ENCODE peak calls at places on chromosomes 16 and 17, in eight cellular contexts. T, J, O, G, D, L, X and C are unnamed samples. For H3K4me1, the result is how much of the 10 kb centered on the place peaks cover.

GRCh38 chr17:35299108-35299507 is 56.2 kb downstream of the SLFN5 start:
- DNase-seq in T (no peak), J (peak), O (peak), G (peak), D (no peak), L (no peak), X (no peak), C (no peak)

GRCh38 chr16:87702325-87702811 is 63.4 kb downstream of the KLHDC4 start:
- DNase-seq in T (peak), J (no peak), O (no peak), G (no peak), D (no peak), L (no peak), X (peak), C (no peak)

GRCh38 chr17:5899496-5900195 is 170.5 kb upstream of the WSCD1 start:
- DNase-seq in T (no peak), J (no peak), O (no peak), G (no peak), D (no peak), L (no peak), X (no peak), C (no peak)

GRCh38 chr16:9526791-9527190 is 435.3 kb downstream of the HAPSTR1 start:
- DNase-seq in T (no peak), J (no peak), O (no peak), G (no peak), D (no peak), L (no peak), X (no peak), C (no peak)

GRCh38 chr17:32510466-32510865 is 23.7 kb downstream of the CDK5R1 start:
- DNase-seq in T (no peak), J (no peak), O (no peak), G (no peak), D (no peak), L (no peak), X (no peak), C (no peak)

GRCh38 chr17:3049705-3050295 is 13.6 kb downstream of the OR1D5 start:
- DNase-seq in T (no peak), J (peak), O (no peak), G (no peak), D (no peak), L (no peak), X (no peak), C (no peak)

GRCh38 chr17:6457688-6458190 is 13.5 kb downstream of the PIMREG start:
- DNase-seq in T (no peak), J (no peak), O (no peak), G (no peak), D (no peak), L (no peak), X (peak), C (no peak)

GRCh38 chr17:57949649-57950048 is 5.6 kb downstream of the CUEDC1 start:
- DNase-seq in T (no peak), J (peak), O (no peak), G (no peak), D (no peak), L (no peak), X (no peak), C (no peak)

GRCh38 chr17:58390884-58391283 is 26.4 kb downstream of the RNF43 start:
- DNase-seq in T (no peak), J (no peak), O (no peak), G (no peak), D (no peak), L (no peak), X (no peak), C (no peak)

GRCh38 chr17:63665527-63666214 is 34.3 kb downstream of the LIMD2 start:
- DNase-seq in T (no peak), J (no peak), O (no peak), G (no peak), D (no peak), L (no peak), X (no peak), C (no peak)

GRCh38 chr16:89749637-89750036 is 28.3 kb downstream of the ZNF276 start:
- DNase-seq in T (no peak), J (no peak), O (no peak), G (no peak), D (no peak), L (no peak), X (no peak), C (no peak)

GRCh38 chr17:21214777-21215541 is 998 bp upstream of the TMEM11 start:
- DNase-seq in T (no peak), J (peak), O (no peak), G (no peak), D (peak), L (no peak), X (peak), C (no peak)

GRCh38 chr17:31497994-31498826 is 106.7 kb downstream of the RAB11FIP4 start:
- DNase-seq in T (no peak), J (no peak), O (peak), G (no peak), D (no peak), L (no peak), X (no peak), C (no peak)

GRCh38 chr16:12542818-12543699 is 260.6 kb downstream of the CPPED1 start:
- DNase-seq in T (no peak), J (no peak), O (no peak), G (no peak), D (no peak), L (no peak), X (no peak), C (no peak)

GRCh38 chr17:56305017-56305416 is 151.7 kb downstream of the ANKFN1 start:
- DNase-seq in T (no peak), J (peak), O (no peak), G (no peak), D (no peak), L (no peak), X (no peak), C (no peak)

GRCh38 chr16:47866431-47866830 is 289.4 kb downstream of the ABCC12 start:
- DNase-seq in T (no peak), J (peak), O (no peak), G (no peak), D (no peak), L (no peak), X (no peak), C (no peak)

GRCh38 chr16:66959645-66960177 is 1.4 kb upstream of the CES3 start:
- DNase-seq in T (no peak), J (no peak), O (no peak), G (no peak), D (no peak), L (no peak), X (no peak), C (no peak)

GRCh38 chr17:80513892-80514291 is 30.7 kb upstream of the RPTOR start:
- DNase-seq in T (no peak), J (no peak), O (no peak), G (no peak), D (no peak), L (no peak), X (no peak), C (no peak)

GRCh38 chr17:13016881-13017622 is 775 bp downstream of the ELAC2 start:
- DNase-seq in T (no peak), J (peak), O (no peak), G (no peak), D (peak), L (no peak), X (no peak), C (no peak)

GRCh38 chr17:82408938-82409318 is 9.2 kb upstream of the HEXD start:
- DNase-seq in T (no peak), J (no peak), O (no peak), G (no peak), D (no peak), L (no peak), X (no peak), C (no peak)

GRCh38 chr17:73956595-73957465 is 246.6 kb upstream of the RPL38 start:
- DNase-seq in T (peak), J (peak), O (peak), G (no peak), D (no peak), L (no peak), X (peak), C (no peak)

GRCh38 chr16:673399-673991 is 2.0 kb upstream of the RHBDL1 start:
- DNase-seq in T (no peak), J (no peak), O (no peak), G (no peak), D (no peak), L (no peak), X (no peak), C (no peak)

GRCh38 chr16:85179344-85180046 is 67.2 kb upstream of the CIBAR2 start:
- DNase-seq in T (no peak), J (no peak), O (no peak), G (no peak), D (no peak), L (no peak), X (no peak), C (no peak)

GRCh38 chr17:57875109-57876022 is 25.5 kb upstream of the MRPS23 start:
- DNase-seq in T (peak), J (peak), O (peak), G (peak), D (peak), L (peak), X (peak), C (peak)

GRCh38 chr16:67842509-67843342 is 606 bp downstream of the THAP11 start:
- DNase-seq in T (peak), J (peak), O (peak), G (peak), D (peak), L (no peak), X (peak), C (no peak)

GRCh38 chr17:28960256-28961106 is 9.2 kb upstream of the PHF12 start:
- DNase-seq in T (no peak), J (no peak), O (no peak), G (no peak), D (peak), L (no peak), X (no peak), C (no peak)

GRCh38 chr17:75795820-75796607 is 11.4 kb downstream of the UNK start:
- DNase-seq in T (no peak), J (no peak), O (no peak), G (no peak), D (no peak), L (no peak), X (no peak), C (no peak)

GRCh38 chr17:79050591-79050990 is 24.0 kb upstream of the ENGASE start:
- DNase-seq in T (no peak), J (no peak), O (no peak), G (no peak), D (no peak), L (no peak), X (no peak), C (no peak)

GRCh38 chr17:29566473-29567361 is at the start of gene ABHD15:
- DNase-seq in T (peak), J (peak), O (peak), G (peak), D (peak), L (peak), X (peak), C (peak)

GRCh38 chr17:80192268-80192667 is 22.4 kb downstream of the CARD14 start:
- DNase-seq in T (no peak), J (no peak), O (no peak), G (peak), D (no peak), L (no peak), X (no peak), C (no peak)

GRCh38 chr17:59266748-59267147 is 46.4 kb downstream of the GDPD1 start:
- DNase-seq in T (no peak), J (no peak), O (no peak), G (no peak), D (no peak), L (no peak), X (no peak), C (no peak)

GRCh38 chr17:57593739-57594462 is 151.2 kb downstream of the CCDC182 start:
- DNase-seq in T (no peak), J (no peak), O (no peak), G (no peak), D (no peak), L (no peak), X (no peak), C (no peak)

GRCh38 chr17:64635647-64636305 is 26.3 kb downstream of the SMURF2 start:
- DNase-seq in T (no peak), J (peak), O (no peak), G (no peak), D (no peak), L (no peak), X (no peak), C (no peak)

DNA sequence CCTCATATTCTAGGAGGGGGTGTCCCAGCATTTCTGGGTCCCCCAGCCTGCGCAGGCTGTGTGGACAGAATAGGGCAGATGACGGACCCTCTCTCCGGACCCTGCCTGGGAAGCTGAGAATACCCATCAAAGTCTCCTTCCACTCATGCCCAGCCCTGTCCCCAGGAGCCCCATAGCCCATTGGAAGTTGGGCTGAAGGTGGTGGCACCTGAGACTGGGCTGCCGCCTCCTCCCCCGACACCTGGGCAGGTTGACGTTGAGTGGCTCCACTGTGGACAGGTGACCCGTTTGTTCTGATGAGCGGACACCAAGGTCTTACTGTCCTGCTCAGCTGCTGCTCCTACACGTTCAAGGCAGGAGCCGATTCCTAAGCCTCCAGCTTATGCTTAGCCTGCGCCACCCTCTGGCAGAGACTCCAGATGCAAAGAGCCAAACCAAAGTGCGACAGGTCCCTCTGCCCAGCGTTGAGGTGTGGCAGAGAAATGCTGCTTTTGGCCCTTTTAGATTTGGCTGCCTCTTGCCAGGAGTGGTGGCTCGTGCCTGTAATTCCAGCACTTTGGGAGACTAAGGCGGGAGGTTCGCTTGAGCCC is 11.6 kb downstream of the STH start:
- DNase-seq in T (no peak), J (no peak), O (no peak), G (no peak), D (no peak), L (no peak), X (no peak), C (no peak)
- TF ChIP-seq CTCF in T (no peak), J (peak), O (no peak), G (no peak), D (no peak), L (no peak), X (no peak), C (no peak)

GRCh38 chr17:70739046-70739445 is 569.7 kb downstream of the KCNJ2 start:
- DNase-seq in T (no peak), J (no peak), O (no peak), G (no peak), D (no peak), L (no peak), X (no peak), C (no peak)
- H3K4me1 ChIP-seq in T (under half), J (under half), O (under half), G (under half), D (under half), L (under half), X (under half), C (under half)

GRCh38 chr17:46047398-46047797 is 48.3 kb downstream of the STH start:
- DNase-seq in T (no peak), J (no peak), O (no peak), G (no peak), D (no peak), L (no peak), X (no peak), C (no peak)
- H3K4me3 ChIP-seq in T (no peak), J (no peak), O (no peak), G (no peak), D (no peak), L (no peak), X (no peak), C (no peak)

GRCh38 chr16:23182675-23183485 is at the start of gene SCNN1G:
- DNase-seq in T (peak), J (no peak), O (peak), G (no peak), D (no peak), L (no peak), X (peak), C (peak)
- TF ChIP-seq CTCF in T (peak), J (peak), O (no peak), G (no peak), D (no peak), L (no peak), X (no peak), C (no peak)

DNA sequence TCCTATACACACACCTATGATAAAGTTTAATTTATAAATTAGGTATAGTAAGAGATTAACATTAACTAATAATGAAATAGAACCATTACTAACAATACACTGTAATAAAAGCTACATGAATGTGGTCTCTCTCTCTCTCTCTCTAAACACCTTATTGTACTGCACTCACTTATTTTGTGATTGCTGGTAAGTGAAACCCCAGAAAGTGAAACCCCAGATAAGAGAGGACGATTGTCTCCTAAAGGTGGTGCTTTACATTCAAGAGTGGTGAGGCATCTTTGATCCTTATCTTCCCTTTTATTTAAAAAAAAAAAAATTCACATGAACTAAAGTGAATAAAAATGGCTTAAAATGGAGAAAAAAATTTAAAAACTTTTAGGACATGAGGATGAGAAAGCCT is 80.1 kb upstream of the TRAP1 start:
- DNase-seq in T (no peak), J (no peak), O (no peak), G (no peak), D (no peak), L (no peak), X (no peak), C (no peak)
- H3K4me1 ChIP-seq in T (under half), J (under half), O (under half), G (under half), D (under half), L (under half), X (under half), C (under half)

GRCh38 chr16:2970563-2970962 is 1.4 kb downstream of the PAQR4 start:
- DNase-seq in T (no peak), J (no peak), O (no peak), G (no peak), D (no peak), L (no peak), X (no peak), C (no peak)

GRCh38 chr16:2971985-2972784 is 3.0 kb downstream of the PAQR4 start:
- DNase-seq in T (no peak), J (no peak), O (no peak), G (no peak), D (no peak), L (no peak), X (no peak), C (no peak)

GRCh38 chr16:2973081-2973480 is 3.9 kb downstream of the PAQR4 start:
- DNase-seq in T (no peak), J (no peak), O (no peak), G (peak), D (no peak), L (no peak), X (no peak), C (no peak)

GRCh38 chr16:2969545-2970521 is 685 bp downstream of the PAQR4 start:
- DNase-seq in T (peak), J (peak), O (peak), G (peak), D (peak), L (no peak), X (peak), C (no peak)

GRCh38 chr16:2971134-2971984 is 2.2 kb downstream of the PAQR4 start:
- DNase-seq in T (no peak), J (no peak), O (no peak), G (no peak), D (no peak), L (no peak), X (no peak), C (no peak)
- H3K4me3 ChIP-seq in T (no peak), J (peak), O (no peak), G (no peak), D (no peak), L (no peak), X (no peak), C (no peak)

DNA sequence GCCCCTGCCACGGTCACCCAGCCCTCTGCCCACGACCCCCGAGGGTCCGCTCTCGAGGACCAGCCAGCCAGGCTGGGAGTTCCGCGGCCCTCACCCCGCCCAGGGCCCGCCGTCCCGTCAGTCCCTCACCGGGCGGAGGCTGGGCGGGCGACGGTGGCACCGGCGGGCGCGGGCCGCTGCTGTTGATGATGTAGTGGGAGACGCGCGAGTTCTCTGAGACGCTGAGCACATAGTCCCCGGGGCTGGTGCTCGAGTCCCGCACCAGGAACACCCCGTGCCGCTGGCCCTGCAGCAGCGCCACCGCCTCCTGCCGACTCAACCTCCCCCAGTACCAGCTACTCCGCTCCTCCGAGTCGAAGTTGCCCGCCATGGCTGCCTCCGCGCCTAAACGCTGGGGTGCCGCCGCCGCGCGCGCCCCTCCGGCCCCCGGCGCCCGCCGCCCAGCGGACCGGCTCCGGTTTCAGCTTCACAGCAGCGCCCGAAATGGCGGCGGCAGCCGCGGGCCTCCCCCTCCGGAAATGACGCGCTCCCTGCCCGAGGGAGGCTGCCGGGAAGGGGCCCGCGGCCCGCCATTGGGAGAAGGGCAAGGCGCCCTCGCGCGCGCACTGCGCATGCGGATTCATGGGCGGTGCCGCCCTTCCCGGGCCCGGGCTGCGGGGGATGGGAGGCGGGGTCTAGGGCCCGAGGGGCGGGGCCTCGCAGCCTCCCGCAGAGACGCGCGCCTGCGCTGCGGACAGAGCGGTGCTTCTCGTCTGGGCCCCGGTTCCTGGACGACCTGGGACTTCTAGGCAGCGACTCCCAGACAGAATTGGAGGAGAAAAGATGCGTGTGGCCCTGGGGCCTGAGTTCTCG is at the start of gene CRK:
- DNase-seq in T (peak), J (peak), O (peak), G (peak), D (peak), L (peak), X (peak), C (peak)
- TF ChIP-seq CTCF in T (no peak), J (no peak), O (no peak), G (peak), D (peak), L (no peak), X (no peak), C (peak)

GRCh38 chr17:43042025-43042424 is 17.0 kb downstream of the RND2 start:
- DNase-seq in T (no peak), J (no peak), O (no peak), G (no peak), D (no peak), L (no peak), X (no peak), C (no peak)

GRCh38 chr17:43040655-43041054 is 15.6 kb downstream of the RND2 start:
- DNase-seq in T (no peak), J (no peak), O (no peak), G (no peak), D (no peak), L (no peak), X (no peak), C (no peak)

GRCh38 chr17:43044024-43044423 is 19.0 kb downstream of the RND2 start:
- DNase-seq in T (no peak), J (no peak), O (no peak), G (no peak), D (no peak), L (no peak), X (no peak), C (no peak)

GRCh38 chr17:43039646-43040045 is 14.6 kb downstream of the RND2 start:
- DNase-seq in T (no peak), J (no peak), O (no peak), G (no peak), D (no peak), L (no peak), X (no peak), C (no peak)

DNA sequence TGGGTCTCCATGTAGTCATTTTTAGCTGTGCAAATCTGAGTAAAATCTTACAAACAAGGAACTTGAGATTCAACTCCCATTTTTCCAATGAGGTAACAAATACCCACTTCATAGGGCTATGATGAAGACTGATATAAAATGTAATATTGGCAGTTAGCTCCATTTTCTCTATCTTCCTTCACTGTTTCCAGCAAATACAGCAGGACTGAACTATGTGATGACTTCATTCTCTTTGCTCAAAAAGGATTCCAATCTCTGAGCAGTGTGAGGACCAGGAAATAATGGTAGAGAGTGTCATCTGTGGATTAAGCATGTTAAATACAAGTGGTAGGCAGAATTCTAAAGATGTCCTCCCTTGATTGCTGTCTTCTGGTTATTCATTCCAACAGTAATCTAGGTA is 18.3 kb downstream of the RND2 start:
- DNase-seq in T (no peak), J (no peak), O (no peak), G (no peak), D (no peak), L (no peak), X (no peak), C (no peak)
- H3K4me1 ChIP-seq in T (under half), J (under half), O (under half), G (under half), D (under half), L (under half), X (under half), C (under half)